ENCODE peak calls at places on chromosome 17, in ten cellular contexts. One of them, this sample, is unnamed.

GRCh38 chr17:394718-395095 is 42.1 kb upstream of the RPH3AL start:
- DNase-seq in stomach: no peak
- DNase-seq in GM23338: no peak
- DNase-seq in astrocyte: no peak
- DNase-seq in neural progenitor cell: no peak
- DNase-seq in hepatocyte: no peak
- DNase-seq in tibial artery: no peak
- DNase-seq in lung: no peak
- DNase-seq in CD8-positive, alpha-beta T cell: no peak
- DNase-seq in cardiac muscle cell: no peak
- DNase-seq in this sample: no peak

GRCh38 chr17:80600586-80600985 is 55.9 kb downstream of the RPTOR start:
- DNase-seq in neural progenitor cell: no peak
- DNase-seq in CD8-positive, alpha-beta T cell: no peak
- DNase-seq in stomach: no peak
- DNase-seq in lung: no peak
- DNase-seq in astrocyte: no peak
- DNase-seq in tibial artery: no peak
- DNase-seq in hepatocyte: no peak
- DNase-seq in cardiac muscle cell: no peak
- DNase-seq in GM23338: no peak
- DNase-seq in this sample: no peak

GRCh38 chr17:19284005-19284959 is 47.1 kb downstream of the EPN2 start:
- DNase-seq in stomach: no peak
- DNase-seq in hepatocyte: no peak
- DNase-seq in neural progenitor cell: no peak
- DNase-seq in GM23338: no peak
- DNase-seq in cardiac muscle cell: no peak
- DNase-seq in tibial artery: no peak
- DNase-seq in astrocyte: no peak
- DNase-seq in CD8-positive, alpha-beta T cell: no peak
- DNase-seq in lung: no peak
- DNase-seq in this sample: no peak

GRCh38 chr17:66542967-66543525 is 240.6 kb downstream of the PRKCA start:
- DNase-seq in hepatocyte: no peak
- DNase-seq in neural progenitor cell: no peak
- DNase-seq in lung: no peak
- DNase-seq in cardiac muscle cell: peak; percentile 72
- DNase-seq in tibial artery: no peak
- DNase-seq in astrocyte: peak; percentile 85
- DNase-seq in stomach: no peak
- DNase-seq in GM23338: no peak
- DNase-seq in CD8-positive, alpha-beta T cell: no peak
- DNase-seq in this sample: no peak

GRCh38 chr17:74875970-74876593 is 3.3 kb upstream of the FDXR start:
- DNase-seq in lung: no peak
- DNase-seq in cardiac muscle cell: no peak
- DNase-seq in hepatocyte: no peak
- DNase-seq in astrocyte: no peak
- DNase-seq in tibial artery: no peak
- DNase-seq in GM23338: no peak
- DNase-seq in stomach: no peak
- DNase-seq in CD8-positive, alpha-beta T cell: no peak
- DNase-seq in neural progenitor cell: no peak
- DNase-seq in this sample: no peak

GRCh38 chr17:16931318-16932060 is 40.4 kb downstream of the TNFRSF13B start:
- DNase-seq in CD8-positive, alpha-beta T cell: no peak
- DNase-seq in tibial artery: no peak
- DNase-seq in cardiac muscle cell: no peak
- DNase-seq in lung: no peak
- DNase-seq in hepatocyte: no peak
- DNase-seq in neural progenitor cell: no peak
- DNase-seq in astrocyte: no peak
- DNase-seq in GM23338: no peak
- DNase-seq in stomach: no peak
- DNase-seq in this sample: no peak

GRCh38 chr17:46053911-46054534 is 55.0 kb downstream of the STH start:
- DNase-seq in stomach: no peak
- DNase-seq in cardiac muscle cell: no peak
- DNase-seq in neural progenitor cell: no peak
- DNase-seq in GM23338: no peak
- DNase-seq in lung: no peak
- DNase-seq in tibial artery: no peak
- DNase-seq in hepatocyte: no peak
- DNase-seq in CD8-positive, alpha-beta T cell: no peak
- DNase-seq in astrocyte: peak; percentile 48
- DNase-seq in this sample: no peak

GRCh38 chr17:39662551-39663339 is 2.4 kb upstream of the TCAP start:
- DNase-seq in hepatocyte: no peak
- DNase-seq in stomach: peak; percentile 86
- DNase-seq in lung: no peak
- DNase-seq in tibial artery: peak; percentile 69
- DNase-seq in cardiac muscle cell: no peak
- DNase-seq in neural progenitor cell: no peak
- DNase-seq in CD8-positive, alpha-beta T cell: no peak
- DNase-seq in GM23338: peak; percentile 46
- DNase-seq in astrocyte: no peak
- DNase-seq in this sample: no peak

GRCh38 chr17:32259596-32259995 is 6.0 kb upstream of the RHBDL3 start:
- DNase-seq in neural progenitor cell: no peak
- DNase-seq in GM23338: no peak
- DNase-seq in hepatocyte: no peak
- DNase-seq in astrocyte: peak; percentile 70
- DNase-seq in cardiac muscle cell: peak; percentile 63
- DNase-seq in CD8-positive, alpha-beta T cell: no peak
- DNase-seq in stomach: no peak
- DNase-seq in lung: no peak
- DNase-seq in tibial artery: no peak
- DNase-seq in this sample: no peak

GRCh38 chr17:78697122-78697845 is 84.8 kb downstream of the CYTH1 start:
- DNase-seq in CD8-positive, alpha-beta T cell: no peak
- DNase-seq in lung: no peak
- DNase-seq in cardiac muscle cell: peak; percentile 53
- DNase-seq in hepatocyte: no peak
- DNase-seq in GM23338: no peak
- DNase-seq in tibial artery: no peak
- DNase-seq in stomach: no peak
- DNase-seq in astrocyte: peak; percentile 75
- DNase-seq in neural progenitor cell: no peak
- DNase-seq in this sample: no peak

GRCh38 chr17:56083475-56083874 is 69.8 kb upstream of the ANKFN1 start:
- DNase-seq in lung: no peak
- DNase-seq in hepatocyte: no peak
- DNase-seq in cardiac muscle cell: no peak
- DNase-seq in stomach: no peak
- DNase-seq in neural progenitor cell: no peak
- DNase-seq in tibial artery: no peak
- DNase-seq in astrocyte: no peak
- DNase-seq in GM23338: no peak
- DNase-seq in CD8-positive, alpha-beta T cell: no peak
- DNase-seq in this sample: no peak

GRCh38 chr17:50459756-50460155 is 8.9 kb downstream of the CHAD start:
- DNase-seq in tibial artery: no peak
- DNase-seq in GM23338: no peak
- DNase-seq in astrocyte: no peak
- DNase-seq in neural progenitor cell: no peak
- DNase-seq in cardiac muscle cell: no peak
- DNase-seq in lung: no peak
- DNase-seq in stomach: no peak
- DNase-seq in hepatocyte: no peak
- DNase-seq in CD8-positive, alpha-beta T cell: no peak
- DNase-seq in this sample: no peak

GRCh38 chr17:70344356-70345060 is 175.2 kb downstream of the KCNJ2 start:
- DNase-seq in cardiac muscle cell: peak; percentile 26
- DNase-seq in GM23338: no peak
- DNase-seq in neural progenitor cell: no peak
- DNase-seq in astrocyte: peak; percentile 25
- DNase-seq in CD8-positive, alpha-beta T cell: no peak
- DNase-seq in lung: no peak
- DNase-seq in stomach: no peak
- DNase-seq in tibial artery: no peak
- DNase-seq in hepatocyte: no peak
- DNase-seq in this sample: no peak

GRCh38 chr17:18950944-18951905 is 740 bp upstream of the SLC5A10 start:
- DNase-seq in cardiac muscle cell: no peak
- DNase-seq in stomach: peak; percentile 41
- DNase-seq in tibial artery: no peak
- DNase-seq in hepatocyte: peak; percentile 70
- DNase-seq in lung: no peak
- DNase-seq in neural progenitor cell: no peak
- DNase-seq in GM23338: no peak
- DNase-seq in astrocyte: no peak
- DNase-seq in CD8-positive, alpha-beta T cell: no peak
- DNase-seq in this sample: no peak

GRCh38 chr17:20207295-20207985 is 198.3 kb downstream of the SPECC1 start:
- DNase-seq in tibial artery: no peak
- DNase-seq in stomach: no peak
- DNase-seq in hepatocyte: no peak
- DNase-seq in lung: no peak
- DNase-seq in astrocyte: no peak
- DNase-seq in cardiac muscle cell: no peak
- DNase-seq in CD8-positive, alpha-beta T cell: no peak
- DNase-seq in neural progenitor cell: no peak
- DNase-seq in GM23338: no peak
- DNase-seq in this sample: no peak

GRCh38 chr17:53033297-53033696 is 789.4 kb upstream of the KIF2B start:
- DNase-seq in neural progenitor cell: no peak
- DNase-seq in GM23338: no peak
- DNase-seq in lung: no peak
- DNase-seq in astrocyte: no peak
- DNase-seq in hepatocyte: no peak
- DNase-seq in cardiac muscle cell: no peak
- DNase-seq in stomach: no peak
- DNase-seq in tibial artery: no peak
- DNase-seq in CD8-positive, alpha-beta T cell: no peak
- DNase-seq in this sample: no peak

DNA sequence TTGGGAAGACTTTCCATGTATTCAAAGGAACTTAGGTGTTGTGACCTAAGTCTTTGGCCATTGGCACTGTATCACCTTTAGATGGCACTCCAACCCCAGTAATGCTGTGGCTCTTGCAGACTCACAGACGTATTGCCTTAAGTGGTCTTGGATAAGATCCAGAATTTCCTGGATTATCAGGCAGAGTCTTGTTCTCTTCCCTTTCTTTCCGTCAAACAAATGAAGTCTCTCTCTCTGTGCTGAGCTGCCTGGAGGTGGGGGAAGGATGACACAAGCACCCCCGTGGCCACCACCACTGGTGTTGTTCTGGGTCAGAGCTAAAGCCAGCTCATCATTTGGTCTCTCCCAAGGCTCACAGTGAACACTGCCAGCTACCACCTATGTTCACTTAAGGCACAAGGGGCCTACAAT is 789.9 kb upstream of the KIF2B start:
- DNase-seq in CD8-positive, alpha-beta T cell: no peak
- DNase-seq in hepatocyte: peak; percentile 89
- DNase-seq in cardiac muscle cell: peak; percentile 88
- DNase-seq in neural progenitor cell: peak; percentile 87
- DNase-seq in stomach: no peak
- DNase-seq in GM23338: peak; percentile 93
- DNase-seq in lung: no peak
- DNase-seq in astrocyte: peak; percentile 5
- DNase-seq in tibial artery: no peak
- DNase-seq in this sample: no peak
- TF ChIP-seq CTCF in CD8-positive, alpha-beta T cell: no peak
- TF ChIP-seq CTCF in hepatocyte: peak; percentile 74
- TF ChIP-seq CTCF in cardiac muscle cell: peak; percentile 60
- TF ChIP-seq CTCF in neural progenitor cell: peak; percentile 81
- TF ChIP-seq CTCF in stomach: no peak
- TF ChIP-seq CTCF in GM23338: peak; percentile 96
- TF ChIP-seq CTCF in lung: no peak
- TF ChIP-seq CTCF in astrocyte: peak; percentile 36
- TF ChIP-seq CTCF in tibial artery: no peak
- TF ChIP-seq CTCF in this sample: no peak

GRCh38 chr17:82055023-82055964 is 3.6 kb downstream of the GPS1 start:
- DNase-seq in cardiac muscle cell: no peak
- DNase-seq in neural progenitor cell: no peak
- DNase-seq in GM23338: no peak
- DNase-seq in CD8-positive, alpha-beta T cell: no peak
- DNase-seq in tibial artery: no peak
- DNase-seq in hepatocyte: no peak
- DNase-seq in astrocyte: no peak
- DNase-seq in lung: no peak
- DNase-seq in stomach: no peak
- DNase-seq in this sample: no peak
- H3K36me3 ChIP-seq in cardiac muscle cell: peaks cover 22% of the 10 kb centered on the region
- H3K36me3 ChIP-seq in neural progenitor cell: no peaks in the 10 kb centered on the region
- H3K36me3 ChIP-seq in GM23338: peaks cover 4% of the 10 kb centered on the region
- H3K36me3 ChIP-seq in CD8-positive, alpha-beta T cell: peaks cover 19% of the 10 kb centered on the region
- H3K36me3 ChIP-seq in tibial artery: peaks cover 75% of the 10 kb centered on the region
- H3K36me3 ChIP-seq in hepatocyte: no peaks in the 10 kb centered on the region
- H3K36me3 ChIP-seq in astrocyte: peaks cover 3% of the 10 kb centered on the region
- H3K36me3 ChIP-seq in lung: peaks cover 5% of the 10 kb centered on the region
- H3K36me3 ChIP-seq in stomach: peaks cover 72% of the 10 kb centered on the region
- H3K36me3 ChIP-seq in this sample: peaks cover 47% of the 10 kb centered on the region

GRCh38 chr17:30805944-30806456 is 18.5 kb downstream of the CRLF3 start:
- DNase-seq in neural progenitor cell: no peak
- DNase-seq in GM23338: no peak
- DNase-seq in lung: no peak
- DNase-seq in hepatocyte: no peak
- DNase-seq in stomach: no peak
- DNase-seq in tibial artery: no peak
- DNase-seq in CD8-positive, alpha-beta T cell: no peak
- DNase-seq in astrocyte: no peak
- DNase-seq in cardiac muscle cell: no peak
- DNase-seq in this sample: no peak
- TF ChIP-seq CTCF in neural progenitor cell: peak; percentile 13
- TF ChIP-seq CTCF in GM23338: peak; percentile 37
- TF ChIP-seq CTCF in lung: no peak
- TF ChIP-seq CTCF in hepatocyte: no peak
- TF ChIP-seq CTCF in stomach: no peak
- TF ChIP-seq CTCF in tibial artery: no peak
- TF ChIP-seq CTCF in CD8-positive, alpha-beta T cell: peak; percentile 71
- TF ChIP-seq CTCF in astrocyte: no peak
- TF ChIP-seq CTCF in cardiac muscle cell: peak; percentile 24
- TF ChIP-seq CTCF in this sample: peak; percentile 19

DNA sequence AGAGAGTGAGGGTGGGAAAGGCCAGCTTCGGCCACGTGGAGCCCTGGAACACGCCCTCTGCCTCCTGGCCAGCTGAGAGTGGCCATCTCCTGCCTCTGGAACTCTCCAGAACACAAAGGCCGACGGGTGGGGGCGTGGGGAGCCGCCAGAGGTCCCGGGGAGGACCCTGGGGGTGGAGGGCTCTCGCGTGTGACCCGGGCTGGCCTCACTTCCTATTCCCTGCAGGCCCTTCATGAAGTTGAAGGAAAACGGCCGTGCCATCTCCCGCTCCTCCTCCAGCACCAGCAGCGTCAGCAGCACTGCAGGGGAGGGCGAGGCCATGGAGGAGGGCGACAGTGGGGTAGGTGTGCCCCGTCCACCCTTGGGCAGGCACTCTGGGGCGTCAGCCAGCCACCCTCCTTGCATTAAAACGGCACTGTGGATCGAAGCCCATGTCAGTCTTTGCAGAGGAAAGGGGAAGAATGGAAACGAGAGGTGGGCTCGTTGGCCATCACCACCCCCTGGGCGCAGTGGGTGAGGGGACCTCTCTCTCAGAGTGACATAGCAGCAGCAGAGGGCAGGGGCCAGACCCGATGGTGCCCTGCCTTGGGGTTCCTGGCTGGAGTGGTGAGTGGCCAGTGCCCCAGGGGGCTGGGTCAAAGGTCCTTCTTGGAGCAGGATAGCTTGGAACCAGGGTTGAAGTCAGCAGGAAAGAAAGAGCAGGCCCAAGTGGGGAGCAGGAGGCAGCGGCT is 37.1 kb downstream of the OR1D5 start:
- DNase-seq in stomach: no peak
- DNase-seq in GM23338: no peak
- DNase-seq in neural progenitor cell: no peak
- DNase-seq in hepatocyte: no peak
- DNase-seq in tibial artery: peak; percentile 57
- DNase-seq in astrocyte: no peak
- DNase-seq in CD8-positive, alpha-beta T cell: no peak
- DNase-seq in lung: no peak
- DNase-seq in cardiac muscle cell: no peak
- DNase-seq in this sample: no peak
- H3K36me3 ChIP-seq in stomach: peaks cover 95% of the 10 kb centered on the region
- H3K36me3 ChIP-seq in GM23338: peaks cover 22% of the 10 kb centered on the region
- H3K36me3 ChIP-seq in neural progenitor cell: no peaks in the 10 kb centered on the region
- H3K36me3 ChIP-seq in hepatocyte: no peaks in the 10 kb centered on the region
- H3K36me3 ChIP-seq in tibial artery: peaks cover 44% of the 10 kb centered on the region
- H3K36me3 ChIP-seq in astrocyte: no peaks in the 10 kb centered on the region
- H3K36me3 ChIP-seq in CD8-positive, alpha-beta T cell: peaks cover 6% of the 10 kb centered on the region
- H3K36me3 ChIP-seq in lung: no peaks in the 10 kb centered on the region
- H3K36me3 ChIP-seq in cardiac muscle cell: no peaks in the 10 kb centered on the region
- H3K36me3 ChIP-seq in this sample: no peaks in the 10 kb centered on the region

This sample was measured in BJ.